ENCODE peak calls at places on chromosome 22, in four cellular contexts. X, V, Z and N are unnamed samples.

GRCh38 chr22:37237371-37238268 is 6.4 kb downstream of the RAC2 start:
- DNase-seq in Z (peak), X (no peak), V (no peak), N (peak)

GRCh38 chr22:29469755-29470154 is 10.3 kb upstream of the NEFH start:
- DNase-seq in X (no peak), Z (no peak), V (no peak), N (peak)

GRCh38 chr22:23686416-23687024 is 4.3 kb upstream of the RGL4 start:
- DNase-seq in V (no peak), X (no peak), Z (no peak), N (no peak)

GRCh38 chr22:43393845-43394474 is 17.9 kb upstream of the MPPED1 start:
- DNase-seq in Z (no peak), V (no peak), X (no peak), N (no peak)

GRCh38 chr22:40541300-40541699 is 95.2 kb downstream of the MRTFA start:
- DNase-seq in Z (no peak), V (no peak), X (no peak), N (no peak)

GRCh38 chr22:37172266-37173245 is 15.5 kb downstream of the C1QTNF6 start:
- DNase-seq in V (no peak), X (no peak), Z (no peak), N (peak)

GRCh38 chr22:38871360-38872171 is 450 bp downstream of the CBX6 start:
- DNase-seq in X (no peak), Z (peak), V (peak), N (no peak)

GRCh38 chr22:44408227-44409192 is 89.5 kb downstream of the RTL6 start:
- DNase-seq in Z (no peak), X (no peak), V (no peak), N (peak)

GRCh38 chr22:47107431-47107830 is 345.0 kb downstream of the TBC1D22A start:
- DNase-seq in V (no peak), Z (peak), X (no peak), N (no peak)

GRCh38 chr22:50200333-50201190 is at the start of gene SELENOO:
- DNase-seq in Z (peak), X (peak), V (peak), N (peak)

GRCh38 chr22:39207141-39208012 is 37.4 kb downstream of the PDGFB start:
- DNase-seq in Z (peak), V (no peak), X (no peak), N (peak)

GRCh38 chr22:44455151-44455962 is 42.7 kb downstream of the RTL6 start:
- DNase-seq in Z (no peak), V (no peak), X (peak), N (no peak)

GRCh38 chr22:49545606-49546005 is 282.1 kb downstream of the BRD1 start:
- DNase-seq in V (no peak), X (no peak), Z (no peak), N (peak)

GRCh38 chr22:45208993-45209838 is 31.5 kb downstream of the KIAA0930 start:
- DNase-seq in V (peak), Z (peak), X (peak), N (no peak)

GRCh38 chr22:46096706-46097230 is 53.6 kb upstream of the PPARA start:
- DNase-seq in V (no peak), Z (no peak), X (no peak), N (no peak)

GRCh38 chr22:29947410-29948387 is 64.7 kb downstream of the MTMR3 start:
- DNase-seq in X (no peak), V (no peak), Z (peak), N (no peak)

GRCh38 chr22:43473441-43473840 is 61.6 kb downstream of the MPPED1 start:
- DNase-seq in X (no peak), V (no peak), Z (no peak), N (no peak)

GRCh38 chr22:47009304-47010101 is 247.1 kb downstream of the TBC1D22A start:
- DNase-seq in Z (no peak), V (no peak), X (no peak), N (peak)

GRCh38 chr22:42164901-42165300 is 34.3 kb upstream of the CYP2D6 start:
- DNase-seq in Z (no peak), X (no peak), V (no peak), N (no peak)

GRCh38 chr22:19882446-19883381 is 28.0 kb upstream of the GNB1L start:
- DNase-seq in V (no peak), Z (no peak), X (no peak), N (peak)

GRCh38 chr22:41873391-41873790 is 40.5 kb downstream of the SREBF2 start:
- DNase-seq in X (peak), V (no peak), Z (peak), N (no peak)

GRCh38 chr22:25085930-25086901 is 113.4 kb upstream of the CRYBB3 start:
- DNase-seq in Z (no peak), X (no peak), V (no peak), N (no peak)